ENCODE peak calls at places on chromosomes 12 and 14, in nine cellular contexts. J, I, M, F, D, R, S, P and H are unnamed samples.

GRCh38 chr12:116516657-116517056 is 42.5 kb upstream of the MAP1LC3B2 start:
- DNase-seq in J (no peak), I (no peak), M (no peak), F (no peak), D (no peak), R (no peak), S (no peak), P (no peak), H (no peak)

GRCh38 chr12:106248849-106249371 is 1.1 kb upstream of the CKAP4 start:
- DNase-seq in J (peak; percentile 71), I (no peak), M (peak; percentile 75), F (no peak), D (peak; percentile 33), R (no peak), S (no peak), P (no peak), H (no peak)

GRCh38 chr14:76348898-76349297 is 27.0 kb upstream of the ESRRB start:
- DNase-seq in J (peak; percentile 86), I (peak; percentile 45), M (peak; percentile 72), F (no peak), D (peak; percentile 11), R (peak; percentile 36), S (no peak), P (no peak), H (no peak)

GRCh38 chr12:88752183-88752582 is 171.9 kb upstream of the KITLG start:
- DNase-seq in J (no peak), I (no peak), M (no peak), F (no peak), D (no peak), R (no peak), S (no peak), P (no peak), H (no peak)

GRCh38 chr12:51247523-51248206 is 9.0 kb downstream of the DAZAP2 start:
- DNase-seq in J (no peak), I (no peak), M (no peak), F (peak; percentile 38), D (no peak), R (no peak), S (peak; percentile 56), P (no peak), H (no peak)

GRCh38 chr12:92030618-92031017 is 115.0 kb downstream of the BTG1 start:
- DNase-seq in J (no peak), I (no peak), M (peak; percentile 87), F (no peak), D (no peak), R (peak; percentile 30), S (peak; percentile 18), P (no peak), H (no peak)

GRCh38 chr14:23605931-23606585 is 27.5 kb upstream of the JPH4 start:
- DNase-seq in J (peak; percentile 24), I (no peak), M (no peak), F (no peak), D (no peak), R (no peak), S (no peak), P (no peak), H (no peak)

GRCh38 chr12:124744659-124745467 is 118.8 kb downstream of the SCARB1 start:
- DNase-seq in J (no peak), I (no peak), M (no peak), F (no peak), D (peak; percentile 71), R (no peak), S (peak; percentile 27), P (no peak), H (no peak)

GRCh38 chr12:51482808-51483532 is 58.3 kb downstream of the SLC4A8 start:
- DNase-seq in J (no peak), I (no peak), M (no peak), F (no peak), D (peak; percentile 11), R (no peak), S (no peak), P (no peak), H (no peak)

GRCh38 chr14:102903889-102904512 is 18.5 kb upstream of the AMN start:
- DNase-seq in J (no peak), I (no peak), M (no peak), F (no peak), D (no peak), R (no peak), S (no peak), P (no peak), H (no peak)

GRCh38 chr12:121202407-121203355 is 7.2 kb upstream of the P2RX4 start:
- DNase-seq in J (peak; percentile 28), I (no peak), M (no peak), F (no peak), D (no peak), R (no peak), S (no peak), P (no peak), H (no peak)

GRCh38 chr12:48336066-48336465 is 14.7 kb downstream of the ZNF641 start:
- DNase-seq in J (no peak), I (no peak), M (no peak), F (no peak), D (no peak), R (no peak), S (no peak), P (no peak), H (no peak)

GRCh38 chr12:18492372-18493025 is 231.2 kb downstream of the PIK3C2G start:
- DNase-seq in J (peak; percentile 1), I (no peak), M (peak; percentile 46), F (no peak), D (peak; percentile 17), R (no peak), S (no peak), P (no peak), H (no peak)

GRCh38 chr14:36383674-36384421 is 63.4 kb upstream of the MBIP start:
- DNase-seq in J (no peak), I (no peak), M (no peak), F (no peak), D (no peak), R (peak; percentile 45), S (no peak), P (no peak), H (no peak)

GRCh38 chr12:95820096-95820703 is 29.6 kb upstream of the NTN4 start:
- DNase-seq in J (peak; percentile 62), I (no peak), M (peak; percentile 66), F (peak; percentile 40), D (peak; percentile 26), R (no peak), S (peak; percentile 26), P (no peak), H (no peak)

GRCh38 chr14:105930572-105930971 is 404.2 kb downstream of the TMEM121 start:
- DNase-seq in J (no peak), I (no peak), M (no peak), F (no peak), D (no peak), R (no peak), S (no peak), P (no peak), H (no peak)

GRCh38 chr14:90109858-90110257 is 48.1 kb downstream of the KCNK13 start:
- DNase-seq in J (no peak), I (no peak), M (no peak), F (no peak), D (no peak), R (no peak), S (no peak), P (no peak), H (no peak)

GRCh38 chr12:71475280-71475679 is 35.7 kb downstream of the LGR5 start:
- DNase-seq in J (no peak), I (no peak), M (peak; percentile 65), F (no peak), D (no peak), R (peak; percentile 71), S (peak; percentile 56), P (no peak), H (peak; percentile 38)

GRCh38 chr12:1594045-1594294 is 411 bp downstream of the FBXL14 start:
- DNase-seq in J (peak; percentile 51), I (no peak), M (no peak), F (peak; percentile 39), D (peak; percentile 63), R (peak; percentile 40), S (no peak), P (no peak), H (no peak)

GRCh38 chr14:71555654-71556559 is 376.3 kb upstream of the RGS6 start:
- DNase-seq in J (no peak), I (no peak), M (peak; percentile 39), F (no peak), D (no peak), R (no peak), S (no peak), P (no peak), H (no peak)

GRCh38 chr12:93020225-93020997 is 91.3 kb upstream of the EEA1 start:
- DNase-seq in J (no peak), I (no peak), M (no peak), F (no peak), D (no peak), R (no peak), S (peak; percentile 66), P (no peak), H (no peak)